ENCODE peak calls at places on chromosomes 4 and X, in five cellular contexts. I, J, Y, A and N are unnamed samples. For H3K27me3, the result is how much of the 10 kb centered on the place peaks cover.

GRCh38 chr4:74874785-74875367 is 58.0 kb upstream of the PARM1 start:
- DNase-seq in J (peak), Y (peak), I (no peak), A (peak), N (peak)

GRCh38 chrX:71053217-71053621 is 14.9 kb downstream of the SNX12 start:
- DNase-seq in J (no peak), I (no peak), Y (no peak), A (peak), N (no peak)

GRCh38 chrX:104432321-104432720 is 133.7 kb upstream of the IL1RAPL2 start:
- DNase-seq in A (no peak), I (no peak), Y (no peak), J (no peak), N (no peak)

GRCh38 chr4:22369901-22370562 is 145.8 kb downstream of the ADGRA3 start:
- DNase-seq in Y (peak), I (no peak), J (no peak), A (no peak), N (no peak)

GRCh38 chr4:169079942-169080827 is 70.1 kb upstream of the CBR4 start:
- DNase-seq in A (peak), Y (peak), J (no peak), I (peak), N (peak)

GRCh38 chr4:8735236-8736082 is 136.2 kb downstream of the HMX1 start:
- DNase-seq in J (no peak), I (no peak), A (no peak), Y (peak), N (no peak)

GRCh38 chrX:20968996-20969395 is 405.2 kb upstream of the CNKSR2 start:
- DNase-seq in I (no peak), A (no peak), Y (no peak), J (no peak), N (no peak)

GRCh38 chr4:145909331-145909730 is 29.3 kb downstream of the ZNF827 start:
- DNase-seq in I (peak), Y (peak), J (peak), A (no peak), N (no peak)

GRCh38 chr4:86640469-86640868 is 46.4 kb downstream of the PTPN13 start:
- DNase-seq in J (no peak), A (peak), Y (no peak), I (no peak), N (no peak)

GRCh38 chrX:110665223-110665622 is 130.4 kb downstream of the CHRDL1 start:
- DNase-seq in I (no peak), A (no peak), J (no peak), Y (no peak), N (no peak)

GRCh38 chrX:77434949-77435348 is 12.2 kb upstream of the FGF16 start:
- DNase-seq in I (no peak), A (no peak), J (no peak), Y (no peak), N (no peak)

GRCh38 chr4:11232004-11232403 is 196.7 kb downstream of the HS3ST1 start:
- DNase-seq in Y (no peak), A (no peak), I (no peak), J (no peak), N (no peak)

GRCh38 chr4:23237771-23238170 is 545.0 kb downstream of the GBA3 start:
- DNase-seq in Y (peak), J (peak), I (no peak), A (peak), N (no peak)

GRCh38 chr4:172596206-172596605 is 572.4 kb upstream of the GALNT7 start:
- DNase-seq in I (no peak), A (no peak), Y (no peak), J (no peak), N (no peak)

GRCh38 chr4:138051157-138051556 is 191.0 kb downstream of the SLC7A11 start:
- DNase-seq in I (no peak), A (peak), J (no peak), Y (no peak), N (peak)

GRCh38 chrX:129678176-129678880 is 23.6 kb upstream of the APLN start:
- DNase-seq in Y (peak), I (peak), J (peak), A (peak), N (peak)

GRCh38 chr4:142016031-142016430 is 379.6 kb downstream of the IL15 start:
- DNase-seq in Y (no peak), I (no peak), J (no peak), A (no peak), N (no peak)

GRCh38 chr4:37066149-37066548 is 178.4 kb upstream of the NWD2 start:
- DNase-seq in J (peak), Y (no peak), I (no peak), A (no peak), N (no peak)

GRCh38 chr4:84814100-84814750 is 152.3 kb downstream of the WDFY3 start:
- DNase-seq in J (no peak), I (no peak), Y (peak), A (peak), N (peak)

GRCh38 chr4:68070302-68070701 is 59.4 kb downstream of the TMPRSS11F start:
- DNase-seq in J (no peak), I (no peak), Y (no peak), A (no peak), N (no peak)

GRCh38 chr4:81069706-81070331 is 39.3 kb downstream of the BMP3 start:
- DNase-seq in Y (peak), I (no peak), J (peak), A (peak), N (peak)

GRCh38 chrX:115592997-115593734 is 32.2 kb downstream of the PLS3 start:
- DNase-seq in J (no peak), Y (no peak), I (no peak), A (peak), N (no peak)

GRCh38 chr4:184843984-184844554 is 18.3 kb upstream of the ACSL1 start:
- DNase-seq in I (no peak), A (no peak), Y (no peak), J (no peak), N (no peak)

GRCh38 chr4:48341776-48342558 is 638 bp downstream of the SLAIN2 start:
- DNase-seq in I (peak), Y (peak), A (peak), J (peak), N (peak)

GRCh38 chr4:152927737-152928136 is 8.4 kb upstream of the FHDC1 start:
- DNase-seq in A (no peak), I (no peak), J (no peak), Y (no peak), N (no peak)

GRCh38 chrX:96684339-96685204 is at the start of gene DIAPH2:
- DNase-seq in J (peak), A (peak), I (peak), Y (peak), N (peak)

GRCh38 chr4:113760852-113761681 is 471 bp downstream of the CAMK2D start:
- DNase-seq in A (peak), I (peak), Y (peak), J (peak), N (peak)

GRCh38 chr4:99790796-99791617 is 25.6 kb upstream of the DAPP1 start:
- DNase-seq in J (no peak), I (no peak), Y (no peak), A (peak), N (no peak)

GRCh38 chr4:2388430-2389182 is 29.8 kb downstream of the ZFYVE28 start:
- DNase-seq in J (no peak), Y (no peak), I (no peak), A (peak), N (no peak)
- H3K27me3 ChIP-seq in J (under half), Y (under half), I (under half), A (under half), N (under half)

GRCh38 chr4:105632599-105632998 is 75.9 kb downstream of the INTS12 start:
- DNase-seq in A (no peak), Y (no peak), I (no peak), J (no peak), N (no peak)

GRCh38 chr4:105633241-105633640 is 75.2 kb downstream of the INTS12 start:
- DNase-seq in Y (peak), A (no peak), J (no peak), I (no peak), N (no peak)

GRCh38 chr4:105627620-105628019 is 75.2 kb downstream of the ARHGEF38 start:
- DNase-seq in A (no peak), J (no peak), Y (no peak), I (no peak), N (no peak)

GRCh38 chr4:105631818-105632400 is 76.6 kb downstream of the INTS12 start:
- DNase-seq in Y (no peak), A (no peak), I (no peak), J (no peak), N (no peak)

GRCh38 chr4:105630670-105631655 is 77.5 kb downstream of the INTS12 start:
- DNase-seq in I (no peak), Y (no peak), A (no peak), J (no peak), N (no peak)
- H3K27ac ChIP-seq in I (no peak), Y (no peak), A (no peak), J (no peak), N (no peak)

GRCh38 chrX:87402256-87402655 is 115.3 kb upstream of the KLHL4 start:
- DNase-seq in Y (no peak), A (no peak), J (no peak), I (no peak), N (no peak)

GRCh38 chrX:87409113-87409841 is 108.3 kb upstream of the KLHL4 start:
- DNase-seq in I (peak), Y (no peak), J (peak), A (peak), N (peak)

DNA sequence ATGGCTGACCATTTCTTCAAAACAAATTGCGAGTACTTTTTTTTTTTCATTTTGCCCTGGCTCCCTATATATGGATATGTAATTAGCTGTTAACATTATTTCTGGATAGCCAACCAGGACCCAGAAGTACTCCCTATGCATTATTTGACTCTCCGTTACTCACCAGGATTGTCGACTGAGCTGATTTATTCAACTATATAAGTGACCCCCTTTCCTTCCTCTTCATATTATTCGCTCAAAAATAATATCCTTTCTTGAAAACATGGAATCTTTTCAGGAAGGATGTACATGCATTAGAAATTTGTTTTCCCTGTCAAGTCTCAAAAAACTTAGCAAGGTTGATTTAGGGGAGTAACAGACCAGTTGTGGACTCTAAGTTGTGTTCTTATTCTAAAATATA is 114.1 kb upstream of the KLHL4 start:
- DNase-seq in A (no peak), I (no peak), J (no peak), Y (no peak), N (no peak)
- H3K27me3 ChIP-seq in A (under half), I (under half), J (under half), Y (under half), N (under half)

DNA sequence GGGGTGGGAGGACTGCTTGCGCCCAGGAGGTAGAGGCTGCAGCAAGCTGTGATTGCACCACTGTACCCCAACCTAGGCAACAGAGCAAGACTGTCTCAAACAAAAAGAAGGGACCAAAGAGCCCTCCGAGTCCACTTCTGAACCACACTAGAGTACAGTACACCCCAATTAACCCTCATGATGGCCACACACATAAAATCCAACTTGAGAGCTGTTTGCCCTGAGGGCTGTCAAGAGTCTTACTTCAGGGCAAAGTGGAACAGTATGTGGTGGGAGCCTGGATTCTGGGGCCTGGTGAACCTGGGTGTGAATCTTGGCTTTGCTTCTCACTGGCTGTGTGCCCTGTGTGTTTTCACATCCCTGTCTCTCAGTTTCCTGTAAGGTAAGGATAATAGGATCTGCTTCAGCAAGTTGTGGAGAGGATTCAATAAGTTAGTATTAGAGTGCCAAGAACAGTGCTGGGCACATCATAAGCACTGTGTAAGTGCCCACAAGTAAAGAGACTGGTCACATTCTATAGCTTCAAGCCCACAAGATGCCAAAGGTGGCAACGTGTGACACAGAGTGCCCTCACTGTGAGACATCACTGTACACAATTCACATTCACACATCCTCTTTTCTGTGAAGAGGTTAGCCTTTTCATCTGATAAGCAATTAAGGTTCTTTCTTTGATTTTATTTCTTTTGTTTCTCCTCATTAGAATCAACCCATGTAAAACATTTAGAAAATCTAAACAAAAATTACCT is 52.1 kb downstream of the LEF1 start:
- DNase-seq in A (no peak), Y (no peak), I (no peak), J (no peak), N (no peak)
- H3K27ac ChIP-seq in A (no peak), Y (no peak), I (no peak), J (no peak), N (no peak)

GRCh38 chr4:4856071-4857000 is 3.1 kb upstream of the MSX1 start:
- DNase-seq in I (no peak), J (no peak), Y (no peak), A (no peak), N (no peak)

GRCh38 chr4:4854649-4855292 is 4.7 kb upstream of the MSX1 start:
- DNase-seq in A (no peak), I (no peak), Y (no peak), J (no peak), N (no peak)

GRCh38 chr4:4853921-4854648 is 5.4 kb upstream of the MSX1 start:
- DNase-seq in A (no peak), J (no peak), Y (no peak), I (no peak), N (no peak)

GRCh38 chr4:4857001-4857808 is 2.3 kb upstream of the MSX1 start:
- DNase-seq in I (no peak), A (no peak), Y (no peak), J (no peak), N (no peak)

GRCh38 chr4:4855293-4856070 is 4.0 kb upstream of the MSX1 start:
- DNase-seq in A (no peak), I (no peak), J (no peak), Y (no peak), N (no peak)
- H3K27me3 ChIP-seq in A (under half), I (half or more), J (under half), Y (half or more), N (under half)

GRCh38 chrX:154057790-154058189 is 38.1 kb upstream of the IRAK1 start:
- DNase-seq in A (no peak), Y (no peak), J (no peak), I (no peak), N (no peak)
- H3K27ac ChIP-seq in A (no peak), Y (no peak), J (no peak), I (no peak), N (no peak)

GRCh38 chr4:5810151-5810550 is 82.7 kb downstream of the CRMP1 start:
- DNase-seq in A (no peak), J (no peak), Y (no peak), I (no peak), N (no peak)
- H3K27me3 ChIP-seq in A (under half), J (under half), Y (under half), I (under half), N (under half)